ENCODE peak calls at places on chromosomes 7 and 10, in four cellular contexts. T is sigmoid colon, O is ovary, Z is A549. G is an unnamed sample.
A peak's percentile ranks its signal among the peaks of the same experiment; 100 is the strongest.

GRCh38 chr10:89042547-89042946 is 51.9 kb downstream of the FAS start:
- DNase-seq in T (no peak), O (no peak), Z (no peak), G (no peak)

GRCh38 chr10:126969310-126969709 is 64.1 kb downstream of the DOCK1 start:
- DNase-seq in T (no peak), O (no peak), Z (peak; percentile 16), G (no peak)

GRCh38 chr7:47953822-47954221 is 5.6 kb upstream of the PKD1L1 start:
- DNase-seq in T (no peak), O (no peak), Z (no peak), G (no peak)

GRCh38 chr10:110524179-110524863 is 26.6 kb downstream of the DUSP5 start:
- DNase-seq in T (no peak), O (no peak), Z (no peak), G (no peak)

GRCh38 chr7:20591086-20591485 is 24.4 kb upstream of the ABCB5 start:
- DNase-seq in T (no peak), O (no peak), Z (no peak), G (no peak)

GRCh38 chr10:74231375-74231774 is 80.4 kb downstream of the ADK start:
- DNase-seq in T (no peak), O (no peak), Z (no peak), G (no peak)

GRCh38 chr10:132397036-132397541 is at the start of gene PWWP2B:
- DNase-seq in T (peak; percentile 77), O (peak; percentile 55), Z (no peak), G (no peak)

GRCh38 chr7:114628362-114628761 is 213.7 kb downstream of the FOXP2 start:
- DNase-seq in T (no peak), O (no peak), Z (no peak), G (no peak)

GRCh38 chr7:23462846-23463245 is 7.4 kb downstream of the IGF2BP3 start:
- DNase-seq in T (no peak), O (no peak), Z (no peak), G (no peak)

GRCh38 chr10:93745411-93746065 is 12.2 kb upstream of the LGI1 start:
- DNase-seq in T (no peak), O (no peak), Z (peak; percentile 32), G (no peak)

GRCh38 chr7:49523870-49524269 is 249.6 kb upstream of the VWC2 start:
- DNase-seq in T (no peak), O (no peak), Z (no peak), G (no peak)

GRCh38 chr10:74047304-74047703 is 49.4 kb downstream of the VCL start:
- DNase-seq in T (no peak), O (no peak), Z (no peak), G (no peak)

GRCh38 chr10:30827531-30828120 is 198.1 kb upstream of the LYZL2 start:
- DNase-seq in T (peak; percentile 55), O (no peak), Z (no peak), G (no peak)

GRCh38 chr7:100867040-100867795 is at the start of gene TRIP6:
- DNase-seq in T (peak; percentile 96), O (peak; percentile 98), Z (peak; percentile 93), G (peak; percentile 97)

GRCh38 chr10:117168729-117169128 is 28.6 kb upstream of the KCNK18 start:
- DNase-seq in T (no peak), O (no peak), Z (no peak), G (no peak)

GRCh38 chr10:31721166-31721565 is 207.5 kb downstream of the ARHGAP12 start:
- DNase-seq in T (no peak), O (no peak), Z (no peak), G (no peak)

GRCh38 chr10:64484931-64485330 is 963.7 kb downstream of the REEP3 start:
- DNase-seq in T (no peak), O (no peak), Z (no peak), G (no peak)

GRCh38 chr10:97454330-97455036 is 8.5 kb downstream of the ZDHHC16 start:
- DNase-seq in T (no peak), O (peak; percentile 30), Z (no peak), G (no peak)

GRCh38 chr10:80405636-80406035 is 2.7 kb upstream of the PRXL2A start:
- DNase-seq in T (no peak), O (no peak), Z (no peak), G (no peak)

GRCh38 chr10:70510904-70511303 is 32.3 kb downstream of the PALD1 start:
- DNase-seq in T (no peak), O (no peak), Z (no peak), G (no peak)

GRCh38 chr10:106175760-106176377 is 988.6 kb downstream of the SORCS1 start:
- DNase-seq in T (no peak), O (no peak), Z (no peak), G (no peak)

GRCh38 chr10:37774351-37774750 is 83.1 kb downstream of the ZNF248 start:
- DNase-seq in T (no peak), O (no peak), Z (no peak), G (no peak)

GRCh38 chr10:44335330-44336021 is 49.4 kb downstream of the CXCL12 start:
- DNase-seq in T (no peak), O (no peak), Z (no peak), G (no peak)

GRCh38 chr7:132650498-132650897 is 74.2 kb upstream of the PLXNA4 start:
- DNase-seq in T (no peak), O (no peak), Z (peak; percentile 15), G (no peak)

GRCh38 chr10:33249137-33249536 is 85.3 kb downstream of the NRP1 start:
- DNase-seq in T (no peak), O (no peak), Z (no peak), G (no peak)

GRCh38 chr10:33248638-33249037 is 85.8 kb downstream of the NRP1 start:
- DNase-seq in T (no peak), O (no peak), Z (no peak), G (no peak)

GRCh38 chr10:33244354-33244967 is 90.0 kb downstream of the NRP1 start:
- DNase-seq in T (no peak), O (no peak), Z (no peak), G (no peak)

GRCh38 chr10:33247221-33247907 is 87.1 kb downstream of the NRP1 start:
- DNase-seq in T (no peak), O (no peak), Z (no peak), G (no peak)

GRCh38 chr10:33245343-33245742 is 89.1 kb downstream of the NRP1 start:
- DNase-seq in T (no peak), O (no peak), Z (no peak), G (no peak)
- TF ChIP-seq EP300 in T (no peak), O (no peak), Z (no peak), G (no peak)

GRCh38 chr10:32961892-32962369 is 3.9 kb upstream of the ITGB1 start:
- DNase-seq in T (no peak), O (no peak), Z (no peak), G (no peak)
- H3K4me3 ChIP-seq in T (no peak overlapping the region), O (no peak overlapping the region), Z (no peak overlapping the region), G (peak overlapping the region; percentile 36)

GRCh38 chr7:6447589-6448210 is at the start of gene DAGLB:
- DNase-seq in T (peak; percentile 95), O (peak; percentile 93), Z (peak; percentile 94), G (peak; percentile 95)
- TF ChIP-seq EP300 in T (no peak), O (no peak), Z (no peak), G (no peak)

DNA sequence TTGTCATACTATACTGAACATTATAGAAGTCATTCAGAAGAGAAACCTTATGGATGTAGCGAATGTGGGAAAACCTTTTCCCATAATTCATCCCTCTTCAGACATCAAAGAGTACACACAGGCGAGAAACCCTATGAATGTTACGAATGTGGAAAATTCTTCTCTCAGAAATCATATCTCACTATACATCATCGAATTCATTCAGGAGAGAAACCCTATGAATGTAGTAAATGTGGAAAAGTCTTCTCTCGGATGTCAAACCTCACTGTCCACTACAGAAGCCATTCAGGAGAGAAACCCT is 19.4 kb downstream of the RBAK start:
- DNase-seq in T (no peak), O (no peak), Z (no peak), G (no peak)
- H3K4me3 ChIP-seq in T (no peak overlapping the region), O (no peak overlapping the region), Z (no peak overlapping the region), G (no peak overlapping the region)

DNA sequence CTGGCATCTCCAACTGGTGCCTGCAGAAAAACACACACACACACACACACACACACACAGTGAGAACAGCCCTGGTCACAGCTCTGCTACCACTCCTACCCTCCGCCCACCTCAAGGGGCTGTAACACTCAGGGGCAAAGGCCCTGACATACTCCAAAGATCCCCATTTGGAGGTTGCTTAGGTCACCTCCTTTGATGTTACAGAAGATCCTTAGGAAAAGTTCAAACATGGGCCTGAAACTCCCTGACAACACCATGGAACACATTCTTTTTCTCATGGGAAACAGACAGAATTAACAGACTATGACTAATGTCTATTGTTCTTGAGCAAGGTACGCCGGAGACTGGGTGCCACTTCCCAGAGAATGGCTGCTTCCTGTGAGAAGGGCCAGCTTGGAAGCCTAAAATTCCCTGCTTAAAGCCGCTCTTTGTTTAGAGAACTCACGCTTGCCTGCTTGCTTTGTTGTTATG is 27.7 kb downstream of the DENND11 start:
- DNase-seq in T (no peak), O (no peak), Z (no peak), G (no peak)
- TF ChIP-seq EP300 in T (no peak), O (no peak), Z (no peak), G (no peak)

DNA sequence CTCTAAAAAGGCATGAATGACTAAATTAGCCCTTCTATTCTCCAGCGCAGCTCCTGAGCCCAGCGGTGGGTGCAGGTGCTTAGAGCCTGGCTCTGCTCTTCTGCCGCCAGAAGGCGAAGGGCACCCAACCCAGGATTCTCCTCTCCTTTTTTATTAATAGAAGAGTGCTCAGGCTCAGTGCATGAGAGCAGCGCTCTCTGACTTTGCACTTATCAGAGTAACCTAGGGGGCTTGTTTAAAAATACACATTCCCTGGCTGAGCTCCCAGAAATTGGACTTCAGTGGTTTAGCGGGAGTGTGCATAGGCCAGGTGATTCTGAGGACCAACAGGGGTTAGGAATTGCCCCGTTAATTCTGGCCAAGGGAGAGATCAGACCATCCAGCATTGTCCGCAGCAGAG is 1.7 kb upstream of the PFKP start:
- DNase-seq in T (peak; percentile 48), O (no peak), Z (no peak), G (no peak)
- H3K4me3 ChIP-seq in T (no peak overlapping the region), O (no peak overlapping the region), Z (no peak overlapping the region), G (no peak overlapping the region)

GRCh38 chr10:114869500-114869899 is 47.9 kb downstream of the FHIP2A start:
- DNase-seq in T (no peak), O (no peak), Z (no peak), G (no peak)
- TF ChIP-seq EP300 in T (no peak), O (no peak), Z (no peak), G (no peak)